ENCODE peak calls at places on chromosomes 6 and 20, in eight cellular contexts. Q, K, L, S, W, C, R and B are unnamed samples.

GRCh38 chr6:87789198-87789899 is 87.3 kb upstream of the AKIRIN2 start:
- DNase-seq in Q (no peak), K (no peak), L (peak), S (no peak), W (no peak), C (no peak), R (no peak), B (no peak)

GRCh38 chr6:67986694-67987232 is 648.3 kb upstream of the ADGRB3 start:
- DNase-seq in Q (no peak), K (no peak), L (no peak), S (no peak), W (no peak), C (no peak), R (no peak), B (no peak)

GRCh38 chr6:56772737-56773184 is 130.1 kb upstream of the DST start:
- DNase-seq in Q (no peak), K (no peak), L (peak), S (no peak), W (no peak), C (no peak), R (no peak), B (no peak)

GRCh38 chr20:39660965-39661364 is 698.8 kb downstream of the DHX35 start:
- DNase-seq in Q (no peak), K (no peak), L (no peak), S (no peak), W (no peak), C (no peak), R (no peak), B (no peak)

GRCh38 chr20:13302647-13303425 is 81.8 kb downstream of the ISM1 start:
- DNase-seq in Q (no peak), K (no peak), L (peak), S (no peak), W (no peak), C (peak), R (peak), B (no peak)

GRCh38 chr6:46760925-46761324 is 14.2 kb downstream of the ANKRD66 start:
- DNase-seq in Q (no peak), K (no peak), L (no peak), S (no peak), W (no peak), C (no peak), R (no peak), B (no peak)

GRCh38 chr6:88499845-88500699 is 333.9 kb upstream of the CNR1 start:
- DNase-seq in Q (no peak), K (no peak), L (no peak), S (no peak), W (no peak), C (no peak), R (no peak), B (peak)

GRCh38 chr20:57503035-57503658 is 21.8 kb downstream of the CTCFL start:
- DNase-seq in Q (no peak), K (no peak), L (no peak), S (no peak), W (no peak), C (no peak), R (no peak), B (no peak)

GRCh38 chr20:34713194-34713943 is 9.2 kb downstream of the TP53INP2 start:
- DNase-seq in Q (no peak), K (no peak), L (peak), S (no peak), W (no peak), C (peak), R (no peak), B (no peak)
- TF ChIP-seq POLR2A in Q (no peak), K (no peak), L (no peak), S (no peak), W (no peak), C (no peak), R (no peak), B (no peak)

GRCh38 chr6:22445946-22446345 is 123.4 kb upstream of the HDGFL1 start:
- DNase-seq in Q (no peak), K (no peak), L (no peak), S (no peak), W (no peak), C (no peak), R (no peak), B (no peak)

GRCh38 chr6:22447862-22448261 is 121.5 kb upstream of the HDGFL1 start:
- DNase-seq in Q (no peak), K (no peak), L (no peak), S (no peak), W (no peak), C (no peak), R (no peak), B (no peak)

GRCh38 chr6:22447191-22447590 is 122.2 kb upstream of the HDGFL1 start:
- DNase-seq in Q (no peak), K (no peak), L (no peak), S (no peak), W (no peak), C (no peak), R (no peak), B (no peak)

GRCh38 chr6:22451960-22452359 is 117.4 kb upstream of the HDGFL1 start:
- DNase-seq in Q (no peak), K (no peak), L (no peak), S (no peak), W (no peak), C (no peak), R (no peak), B (no peak)

DNA sequence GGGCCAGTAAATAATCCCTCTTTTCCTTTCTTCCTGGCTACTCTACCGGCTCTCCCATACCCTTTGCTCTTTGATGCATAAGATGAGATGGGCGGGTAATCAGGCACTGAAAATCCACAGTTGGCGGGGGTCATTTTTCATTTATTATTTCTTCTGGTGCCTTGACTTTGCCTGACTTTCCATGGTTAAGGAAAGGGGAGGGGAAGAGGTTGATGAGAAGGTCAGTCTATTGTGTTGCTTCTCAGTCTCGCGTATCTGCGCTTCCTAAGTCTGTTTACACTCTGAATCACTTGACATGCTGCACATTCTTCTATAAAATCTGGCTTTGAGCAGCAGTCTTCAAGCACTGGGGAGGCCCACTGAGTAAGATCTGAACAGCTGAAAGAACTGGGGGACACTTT is 121.1 kb upstream of the HDGFL1 start:
- DNase-seq in Q (no peak), K (no peak), L (peak), S (no peak), W (no peak), C (no peak), R (no peak), B (no peak)
- TF ChIP-seq EP300 in Q (no peak), K (no peak), L (no peak), S (no peak), W (no peak), C (no peak), R (no peak), B (no peak)

GRCh38 chr6:36971926-36972673 is 13.9 kb downstream of the MTCH1 start:
- DNase-seq in Q (no peak), K (no peak), L (no peak), S (no peak), W (no peak), C (no peak), R (no peak), B (no peak)

GRCh38 chr6:36973190-36973589 is 12.8 kb downstream of the MTCH1 start:
- DNase-seq in Q (no peak), K (peak), L (no peak), S (no peak), W (no peak), C (no peak), R (no peak), B (no peak)

GRCh38 chr6:36969988-36970891 is 15.7 kb downstream of the PI16 start:
- DNase-seq in Q (no peak), K (no peak), L (no peak), S (no peak), W (no peak), C (no peak), R (no peak), B (no peak)

GRCh38 chr6:36969240-36969691 is 14.7 kb downstream of the PI16 start:
- DNase-seq in Q (no peak), K (no peak), L (no peak), S (peak), W (no peak), C (no peak), R (no peak), B (no peak)

GRCh38 chr6:36970892-36971842 is 14.8 kb downstream of the MTCH1 start:
- DNase-seq in Q (no peak), K (no peak), L (no peak), S (no peak), W (no peak), C (no peak), R (no peak), B (no peak)
- TF ChIP-seq POLR2A in Q (no peak), K (no peak), L (no peak), S (no peak), W (no peak), C (no peak), R (no peak), B (no peak)

GRCh38 chr6:26017567-26017966 is 55.0 kb downstream of the TRIM38 start:
- DNase-seq in Q (peak), K (peak), L (no peak), S (peak), W (peak), C (no peak), R (peak), B (no peak)

GRCh38 chr6:26020983-26021349 is 58.4 kb downstream of the TRIM38 start:
- DNase-seq in Q (peak), K (peak), L (peak), S (peak), W (no peak), C (no peak), R (peak), B (no peak)

GRCh38 chr6:26020291-26020982 is 57.8 kb downstream of the TRIM38 start:
- DNase-seq in Q (peak), K (peak), L (peak), S (peak), W (peak), C (peak), R (peak), B (no peak)

GRCh38 chr6:26019261-26019845 is 56.8 kb downstream of the TRIM38 start:
- DNase-seq in Q (no peak), K (no peak), L (no peak), S (no peak), W (no peak), C (no peak), R (no peak), B (no peak)

GRCh38 chr6:26016326-26017275 is 54.0 kb downstream of the TRIM38 start:
- DNase-seq in Q (no peak), K (peak), L (no peak), S (peak), W (no peak), C (no peak), R (no peak), B (no peak)
- TF ChIP-seq EP300 in Q (no peak), K (no peak), L (no peak), S (no peak), W (peak), C (no peak), R (no peak), B (no peak)

GRCh38 chr20:31738729-31739549 is at the start of gene TPX2:
- DNase-seq in Q (peak), K (peak), L (peak), S (peak), W (peak), C (peak), R (peak), B (peak)
- TF ChIP-seq POLR2A in Q (no peak), K (no peak), L (peak), S (peak), W (peak), C (peak), R (peak), B (no peak)

GRCh38 chr6:38933426-38933825 is 115.2 kb upstream of the GLP1R start:
- DNase-seq in Q (no peak), K (no peak), L (peak), S (no peak), W (no peak), C (no peak), R (no peak), B (no peak)
- TF ChIP-seq EP300 in Q (no peak), K (no peak), L (no peak), S (no peak), W (no peak), C (no peak), R (no peak), B (no peak)

GRCh38 chr6:129490551-129491245 is 219.3 kb downstream of the ARHGAP18 start:
- DNase-seq in Q (no peak), K (no peak), L (peak), S (no peak), W (no peak), C (peak), R (peak), B (no peak)
- TF ChIP-seq POLR2A in Q (no peak), K (no peak), L (no peak), S (no peak), W (peak), C (peak), R (peak), B (no peak)

GRCh38 chr6:31178143-31179041 is 7.9 kb upstream of the POU5F1 start:
- DNase-seq in Q (no peak), K (no peak), L (no peak), S (no peak), W (no peak), C (no peak), R (no peak), B (no peak)
- TF ChIP-seq EP300 in Q (no peak), K (no peak), L (no peak), S (no peak), W (no peak), C (no peak), R (no peak), B (no peak)